ENCODE peak calls at places on chromosomes 6 and 20, in five cellular contexts. V, Y, D, T and X are unnamed samples.

GRCh38 chr6:131979515-131980337 is 28.6 kb upstream of the CCN2 start:
- DNase-seq in T (no peak), D (no peak), V (peak; percentile 100), Y (no peak), X (no peak)

GRCh38 chr20:37298190-37298939 is 8.9 kb downstream of the MANBAL start:
- DNase-seq in D (no peak), Y (no peak), T (peak; percentile 26), V (no peak), X (peak; percentile 34)

GRCh38 chr6:114085206-114085605 is 114.3 kb upstream of the HDAC2 start:
- DNase-seq in D (no peak), T (no peak), V (peak; percentile 89), Y (no peak), X (no peak)

GRCh38 chr20:51661609-51662178 is 106.5 kb downstream of the ATP9A start:
- DNase-seq in V (peak; percentile 84), D (peak; percentile 16), Y (no peak), T (no peak), X (no peak)

GRCh38 chr6:169895000-169895759 is 143.8 kb downstream of the ERMARD start:
- DNase-seq in V (no peak), T (no peak), Y (no peak), D (no peak), X (no peak)

GRCh38 chr6:82436740-82437139 is 73.1 kb downstream of the TPBG start:
- DNase-seq in T (no peak), V (no peak), D (no peak), Y (no peak), X (no peak)

GRCh38 chr20:38277691-38278090 is 17.2 kb upstream of the KIAA1755 start:
- DNase-seq in T (no peak), D (no peak), Y (no peak), V (no peak), X (no peak)

GRCh38 chr20:4366076-4366475 is 350.7 kb upstream of the RNF24 start:
- DNase-seq in T (no peak), Y (no peak), D (no peak), V (no peak), X (no peak)

GRCh38 chr6:68559052-68559451 is 76.0 kb upstream of the ADGRB3 start:
- DNase-seq in V (no peak), T (no peak), Y (no peak), D (no peak), X (no peak)

GRCh38 chr6:75246386-75246785 is 2.8 kb upstream of the COX7A2 start:
- DNase-seq in T (no peak), V (no peak), Y (no peak), D (no peak), X (no peak)

GRCh38 chr20:11807070-11807741 is 110.5 kb upstream of the BTBD3 start:
- DNase-seq in T (no peak), V (peak; percentile 94), Y (no peak), D (no peak), X (no peak)

GRCh38 chr20:61626412-61626811 is 374.4 kb downstream of the CDH4 start:
- DNase-seq in D (no peak), T (no peak), V (no peak), Y (no peak), X (no peak)

GRCh38 chr6:54244430-54244829 is 63.8 kb upstream of the TINAG start:
- DNase-seq in Y (no peak), D (no peak), V (peak; percentile 30), T (no peak), X (no peak)

GRCh38 chr20:62628691-62629090 is 13.6 kb upstream of the SLCO4A1 start:
- DNase-seq in D (no peak), V (no peak), T (no peak), Y (no peak), X (no peak)

GRCh38 chr6:2766767-2767314 is 1.6 kb downstream of the WRNIP1 start:
- DNase-seq in D (no peak), V (peak; percentile 31), T (no peak), Y (no peak), X (no peak)

GRCh38 chr6:47073125-47074110 is 31.3 kb upstream of the ADGRF1 start:
- DNase-seq in Y (no peak), V (no peak), T (no peak), D (no peak), X (no peak)

GRCh38 chr20:58649288-58650180 is 1.5 kb upstream of the STX16 start:
- DNase-seq in T (peak; percentile 34), V (no peak), Y (peak; percentile 35), D (no peak), X (peak; percentile 44)

GRCh38 chr20:50169329-50169823 is 15.9 kb upstream of the PEDS1 start:
- DNase-seq in V (peak; percentile 57), T (peak; percentile 90), D (peak; percentile 80), Y (peak; percentile 65), X (peak; percentile 92)

GRCh38 chr6:108164815-108165706 is 761 bp upstream of the NR2E1 start:
- DNase-seq in T (no peak), Y (no peak), D (no peak), V (no peak), X (no peak)

GRCh38 chr6:138869343-138869742 is 73.5 kb downstream of the ECT2L start:
- DNase-seq in T (no peak), D (no peak), V (peak; percentile 29), Y (no peak), X (no peak)

GRCh38 chr20:25248501-25249172 is 752 bp downstream of the PYGB start:
- DNase-seq in D (no peak), Y (no peak), T (peak; percentile 50), V (peak; percentile 56), X (no peak)

GRCh38 chr6:130434174-130434873 is 68.5 kb downstream of the TMEM200A start:
- DNase-seq in T (no peak), V (peak; percentile 85), D (no peak), Y (no peak), X (no peak)

GRCh38 chr6:44177691-44178423 is 19.2 kb downstream of the CAPN11 start:
- DNase-seq in T (no peak), D (no peak), Y (no peak), V (peak; percentile 74), X (peak; percentile 58)

GRCh38 chr20:25050501-25051350 is 7.2 kb downstream of the ACSS1 start:
- DNase-seq in Y (no peak), D (no peak), V (no peak), T (peak; percentile 22), X (no peak)

GRCh38 chr20:61094581-61094980 is 157.5 kb upstream of the CDH4 start:
- DNase-seq in D (no peak), V (no peak), Y (no peak), T (no peak), X (no peak)

GRCh38 chr6:106530502-106530901 is 98.8 kb downstream of the RTN4IP1 start:
- DNase-seq in V (peak; percentile 58), D (no peak), Y (no peak), T (no peak), X (no peak)

GRCh38 chr6:116363759-116364158 is 7.0 kb upstream of the DSE start:
- DNase-seq in T (no peak), D (no peak), V (peak; percentile 74), Y (no peak), X (no peak)

GRCh38 chr6:139881728-139882211 is 507.3 kb upstream of the CITED2 start:
- DNase-seq in T (no peak), D (no peak), V (peak; percentile 38), Y (no peak), X (peak; percentile 51)

DNA sequence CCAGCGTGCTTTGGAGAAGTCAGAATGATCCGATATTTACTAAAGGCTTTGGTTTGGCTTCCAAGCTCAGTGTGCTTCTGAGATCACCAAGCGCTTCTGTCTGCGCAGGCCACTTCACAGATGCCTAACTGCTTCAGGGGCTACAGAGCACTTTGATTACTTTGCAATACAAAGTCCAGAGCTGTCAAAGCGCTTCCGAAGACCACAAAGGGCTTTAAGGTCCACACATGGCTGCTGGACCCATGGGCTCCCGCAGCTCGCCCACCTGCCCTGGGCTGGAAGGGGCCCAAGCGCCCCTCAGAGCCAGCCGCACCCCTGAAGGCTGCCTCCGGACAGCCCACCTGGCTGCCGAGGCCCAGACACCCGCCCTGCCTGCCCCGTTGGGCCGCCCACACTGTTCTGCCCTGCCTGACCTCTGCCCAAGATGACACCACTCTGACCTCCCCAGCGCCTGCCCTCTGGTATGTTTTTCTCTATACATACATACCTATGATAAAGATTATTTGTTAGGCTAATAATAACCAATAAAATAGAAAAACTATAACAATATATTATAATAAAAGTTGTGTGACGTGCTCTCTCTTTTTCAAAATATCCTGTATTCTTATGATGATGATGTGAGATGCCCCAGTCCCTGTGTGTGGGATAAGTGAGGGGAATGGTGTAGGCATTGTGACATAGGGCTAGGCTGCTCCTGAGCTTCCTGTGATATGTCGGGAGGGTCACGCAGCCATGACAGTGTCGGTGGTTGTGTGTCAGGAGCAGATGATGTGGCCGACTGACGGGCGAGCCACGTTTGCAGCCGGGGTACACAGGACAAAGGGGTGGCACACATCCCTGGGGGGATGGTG is 22.6 kb downstream of the DYNLT1 start:
- DNase-seq in T (peak; percentile 19), Y (no peak), V (no peak), D (no peak), X (peak; percentile 54)
- TF ChIP-seq CTCF in T (no peak), Y (no peak), V (no peak), D (no peak), X (no peak)

GRCh38 chr20:35004749-35005462 is 49.2 kb downstream of the MYH7B start:
- DNase-seq in T (no peak), D (no peak), V (no peak), Y (no peak), X (peak; percentile 10)
- H3K9me3 ChIP-seq in T (no peaks in the 10 kb centered on the region), D (no peaks in the 10 kb centered on the region), V (no peaks in the 10 kb centered on the region), Y (no peaks in the 10 kb centered on the region), X (no peaks in the 10 kb centered on the region)

GRCh38 chr6:4853782-4854511 is 77.7 kb downstream of the CDYL start:
- DNase-seq in T (no peak), V (peak; percentile 46), D (no peak), Y (no peak), X (peak; percentile 23)

GRCh38 chr6:4858194-4859028 is 82.2 kb downstream of the CDYL start:
- DNase-seq in T (no peak), V (no peak), Y (no peak), D (no peak), X (peak; percentile 18)

GRCh38 chr6:4860387-4860786 is 84.2 kb downstream of the CDYL start:
- DNase-seq in Y (no peak), D (no peak), V (no peak), T (no peak), X (no peak)

GRCh38 chr6:4853349-4853748 is 77.1 kb downstream of the CDYL start:
- DNase-seq in T (no peak), D (no peak), Y (no peak), V (no peak), X (no peak)

GRCh38 chr6:4856779-4857178 is 80.6 kb downstream of the CDYL start:
- DNase-seq in V (no peak), D (no peak), Y (no peak), T (no peak), X (no peak)
- TF ChIP-seq CTCF in V (no peak), D (no peak), Y (no peak), T (no peak), X (no peak)

GRCh38 chr6:118579786-118580185 is 31.7 kb downstream of the PLN start:
- DNase-seq in T (no peak), D (no peak), Y (no peak), V (no peak), X (no peak)

GRCh38 chr6:118581489-118581959 is 33.4 kb downstream of the PLN start:
- DNase-seq in T (peak; percentile 42), V (peak; percentile 81), D (no peak), Y (no peak), X (peak; percentile 67)

GRCh38 chr6:118580585-118581419 is 32.7 kb downstream of the PLN start:
- DNase-seq in T (no peak), V (peak; percentile 77), Y (peak; percentile 32), D (no peak), X (peak; percentile 81)

GRCh38 chr6:118577972-118578371 is 29.9 kb downstream of the PLN start:
- DNase-seq in T (no peak), Y (no peak), D (no peak), V (no peak), X (no peak)

GRCh38 chr6:118578617-118579016 is 30.5 kb downstream of the PLN start:
- DNase-seq in V (peak; percentile 13), Y (no peak), T (no peak), D (no peak), X (no peak)
- H3K9me3 ChIP-seq in V (no peaks in the 10 kb centered on the region), Y (no peaks in the 10 kb centered on the region), T (peaks cover 15% of the 10 kb centered on the region), D (peaks cover 68% of the 10 kb centered on the region), X (no peaks in the 10 kb centered on the region)